ENCODE peak calls at places on chromosome 3, in nine cellular contexts. Z is heart left ventricle, P is tibial artery, U is pancreas, X is esophagus squamous epithelium, L is uterus, R is thoracic aorta, E is thyroid gland, C is sigmoid colon. Y is an unnamed sample.
A peak's percentile ranks its signal among the peaks of the same experiment; 100 is the strongest.

GRCh38 chr3:134487406-134487805 is 1.5 kb downstream of the CEP63 start:
- DNase-seq in Z (no peak), P (no peak), U (no peak), X (no peak), L (no peak), R (no peak), E (no peak), C (no peak), Y (peak; percentile 60)

GRCh38 chr3:143644370-143645089 is 203.7 kb downstream of the SLC9A9 start:
- DNase-seq in Z (no peak), P (no peak), U (no peak), X (no peak), L (peak; percentile 20), R (no peak), E (peak; percentile 73), C (no peak), Y (peak; percentile 14)

GRCh38 chr3:113314923-113315322 is 103.6 kb downstream of the BOC start:
- DNase-seq in Z (no peak), P (no peak), U (no peak), X (no peak), L (no peak), R (no peak), E (no peak), C (no peak), Y (no peak)

GRCh38 chr3:186254676-186255665 is 107.1 kb downstream of the DGKG start:
- DNase-seq in Z (peak; percentile 42), P (no peak), U (no peak), X (no peak), L (no peak), R (no peak), E (no peak), C (no peak), Y (peak; percentile 57)

GRCh38 chr3:86814918-86815655 is 175.9 kb downstream of the VGLL3 start:
- DNase-seq in Z (no peak), P (no peak), U (no peak), X (no peak), L (no peak), R (no peak), E (no peak), C (no peak), Y (no peak)

GRCh38 chr3:138694287-138695007 is 85.9 kb downstream of the FAIM start:
- DNase-seq in Z (no peak), P (no peak), U (no peak), X (no peak), L (no peak), R (no peak), E (peak; percentile 48), C (no peak), Y (no peak)

GRCh38 chr3:154971771-154972326 is 108.3 kb upstream of the MME start:
- DNase-seq in Z (no peak), P (no peak), U (no peak), X (no peak), L (no peak), R (no peak), E (no peak), C (no peak), Y (no peak)

GRCh38 chr3:109023656-109024254 is 70.1 kb upstream of the GUCA1C start:
- DNase-seq in Z (peak; percentile 46), P (no peak), U (peak; percentile 16), X (no peak), L (no peak), R (no peak), E (peak; percentile 32), C (no peak), Y (peak; percentile 18)

DNA sequence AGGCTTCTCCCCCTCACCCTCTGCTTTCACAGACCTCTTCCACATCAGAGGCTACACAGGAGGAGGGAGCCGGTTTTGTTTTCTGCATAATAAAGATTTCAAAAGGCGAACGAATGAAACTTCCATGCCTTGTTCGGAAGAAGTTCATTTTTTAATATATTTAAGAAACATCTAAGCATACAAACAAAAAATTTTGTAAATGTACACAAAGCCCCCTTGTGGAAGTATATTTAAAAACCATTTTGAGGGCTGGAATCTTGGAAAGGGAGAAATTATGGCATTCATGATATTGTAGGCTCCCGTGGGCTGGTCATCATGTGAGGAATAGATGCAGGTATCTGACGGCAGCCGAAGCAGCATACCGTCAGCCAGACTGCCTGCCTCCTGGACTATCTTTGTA is 90.4 kb downstream of the MECOM start:
- DNase-seq in Z (no peak), P (no peak), U (no peak), X (no peak), L (no peak), R (no peak), E (no peak), C (no peak), Y (no peak)
- TF ChIP-seq CTCF in Z (no peak), P (no peak), U (no peak), X (no peak), L (no peak), R (no peak), E (no peak), C (no peak), Y (no peak)

GRCh38 chr3:14599488-14599887 is 52.1 kb upstream of the CCDC174 start:
- DNase-seq in Z (no peak), P (peak; percentile 23), U (no peak), X (no peak), L (no peak), R (no peak), E (no peak), C (no peak), Y (no peak)

GRCh38 chr3:14601692-14602005 is 49.9 kb upstream of the CCDC174 start:
- DNase-seq in Z (no peak), P (peak; percentile 51), U (no peak), X (no peak), L (no peak), R (no peak), E (no peak), C (no peak), Y (no peak)

GRCh38 chr3:14600856-14601610 is 50.5 kb upstream of the CCDC174 start:
- DNase-seq in Z (no peak), P (peak; percentile 10), U (no peak), X (no peak), L (no peak), R (no peak), E (no peak), C (no peak), Y (no peak)

GRCh38 chr3:14598143-14598569 is 53.4 kb upstream of the CCDC174 start:
- DNase-seq in Z (no peak), P (peak; percentile 11), U (no peak), X (no peak), L (no peak), R (no peak), E (no peak), C (no peak), Y (no peak)

DNA sequence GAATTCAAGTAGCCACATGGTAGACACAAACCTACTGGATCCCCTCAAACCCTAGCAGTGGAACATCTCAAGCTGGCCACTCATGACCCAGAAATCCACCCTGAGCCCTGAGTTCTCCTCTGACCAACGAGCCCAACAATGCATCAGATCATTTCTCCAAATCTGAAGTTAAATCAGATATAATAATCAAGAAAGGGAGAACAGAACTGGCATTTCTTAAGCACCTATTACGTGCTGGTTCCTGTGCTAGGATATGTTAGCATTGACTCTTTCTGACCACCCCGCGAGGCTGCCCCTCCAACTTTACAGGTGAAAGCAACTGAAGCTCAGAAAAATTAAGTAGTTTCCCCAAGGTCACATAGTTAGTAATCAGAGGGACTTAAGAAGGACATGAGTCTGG is 51.5 kb upstream of the CCDC174 start:
- DNase-seq in Z (no peak), P (no peak), U (no peak), X (no peak), L (no peak), R (no peak), E (no peak), C (no peak), Y (no peak)
- H3K27me3 ChIP-seq in Z (peaks cover 78% of the 10 kb centered on the region), P (peaks cover 79% of the 10 kb centered on the region), U (no peaks in the 10 kb centered on the region), X (peaks cover 10% of the 10 kb centered on the region), L (peaks cover 3% of the 10 kb centered on the region), R (peaks cover 6% of the 10 kb centered on the region), E (peaks cover 9% of the 10 kb centered on the region), C (peaks cover 34% of the 10 kb centered on the region), Y (peaks cover 1% of the 10 kb centered on the region)

GRCh38 chr3:25782938-25783660 is at the start of gene NGLY1:
- DNase-seq in Z (peak; percentile 92), P (peak; percentile 91), U (peak; percentile 91), X (peak; percentile 52), L (peak; percentile 74), R (peak; percentile 29), E (peak; percentile 88), C (peak; percentile 91), Y (peak; percentile 88)

GRCh38 chr3:25781145-25781757 is 2.0 kb downstream of the NGLY1 start:
- DNase-seq in Z (no peak), P (no peak), U (no peak), X (no peak), L (no peak), R (no peak), E (no peak), C (no peak), Y (no peak)

GRCh38 chr3:25783661-25784512 is 644 bp upstream of the NGLY1 start:
- DNase-seq in Z (peak; percentile 65), P (peak; percentile 73), U (no peak), X (peak; percentile 24), L (peak; percentile 49), R (peak; percentile 4), E (peak; percentile 68), C (peak; percentile 76), Y (peak; percentile 68)

GRCh38 chr3:25781758-25782594 is 1.3 kb downstream of the NGLY1 start:
- DNase-seq in Z (no peak), P (no peak), U (no peak), X (no peak), L (no peak), R (no peak), E (no peak), C (no peak), Y (peak; percentile 59)

DNA sequence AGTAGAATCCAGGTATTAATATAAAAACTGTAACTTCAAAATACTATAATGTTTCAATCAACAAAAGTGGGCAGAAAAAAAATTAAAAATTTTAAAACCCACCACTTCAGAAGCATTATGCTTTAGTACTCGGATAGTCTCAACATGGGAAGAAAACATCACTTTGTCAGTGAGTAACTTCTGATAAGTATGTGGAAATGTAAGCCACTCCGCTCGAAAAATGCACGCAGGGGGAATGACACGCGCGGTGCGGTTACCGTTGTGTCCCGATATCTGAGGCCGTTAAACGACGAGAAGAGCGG is 656 bp downstream of the NGLY1 start:
- DNase-seq in Z (no peak), P (no peak), U (no peak), X (no peak), L (no peak), R (no peak), E (no peak), C (no peak), Y (no peak)
- H3K4me3 ChIP-seq in Z (peak overlapping the region; percentile 82), P (peak overlapping the region; percentile 97), U (peak overlapping the region; percentile 71), X (peak overlapping the region; percentile 94), L (peak overlapping the region; percentile 72), R (peak overlapping the region; percentile 74), E (peak overlapping the region; percentile 48), C (peak overlapping the region; percentile 94), Y (peak overlapping the region; percentile 90)

DNA sequence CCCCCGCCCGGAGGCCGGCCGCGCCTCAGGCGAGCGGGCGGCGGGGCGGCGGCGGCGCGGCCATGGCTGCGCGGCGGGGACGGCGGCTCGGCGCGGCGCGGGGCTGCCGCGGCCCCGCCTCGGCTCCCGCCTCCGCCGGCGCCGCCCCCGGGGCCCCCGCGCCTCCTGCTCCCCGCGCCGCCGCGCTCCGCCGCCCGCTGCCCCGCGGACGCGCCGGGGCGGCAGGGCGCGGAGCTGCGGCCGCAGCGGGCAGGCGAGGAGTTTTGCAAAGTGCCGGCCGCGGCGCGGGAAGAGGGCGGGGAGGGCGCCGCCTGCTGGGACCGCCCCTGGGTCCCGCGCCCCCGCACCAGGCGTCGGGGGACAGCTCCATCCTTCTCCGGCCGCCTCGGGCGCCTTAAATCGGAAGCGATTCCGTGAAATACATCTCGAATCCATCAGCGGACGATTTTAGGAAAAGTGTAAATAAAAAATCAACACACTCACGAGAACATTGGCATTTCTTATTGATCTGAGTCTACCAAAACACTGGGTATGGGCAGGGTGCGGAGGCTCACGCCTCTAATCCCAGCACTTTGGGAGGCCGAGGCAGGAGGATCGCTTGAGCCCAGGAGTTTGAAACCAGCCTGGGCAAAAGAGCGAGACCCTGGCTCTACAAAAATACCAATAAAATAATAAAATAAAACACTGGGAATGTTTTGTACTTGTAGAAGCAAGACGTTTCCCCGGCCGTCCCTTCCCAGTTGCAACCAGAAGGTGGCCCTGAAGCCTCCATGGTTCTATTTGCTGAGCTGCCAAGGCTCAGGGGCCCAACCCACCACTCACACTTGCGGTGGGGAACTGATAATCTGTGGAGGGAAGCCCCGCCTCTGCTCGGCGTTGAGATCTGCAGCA is 136.9 kb downstream of the NUP210 start:
- DNase-seq in Z (no peak), P (peak; percentile 33), U (no peak), X (no peak), L (no peak), R (no peak), E (no peak), C (peak; percentile 58), Y (no peak)
- TF ChIP-seq CTCF in Z (peak; percentile 41), P (no peak), U (peak; percentile 6), X (peak; percentile 28), L (no peak), R (no peak), E (no peak), C (no peak), Y (no peak)

Y was measured in GM06990.